ENCODE peak calls at places on chromosomes 6 and 20, in five cellular contexts. One of them, this sample, is unnamed.

GRCh38 chr6:90303037-90303436 is 6.4 kb upstream of the BACH2 start:
- DNase-seq in stomach: no peak
- DNase-seq in HepG2: no peak
- DNase-seq in K562: no peak
- DNase-seq in breast epithelium: no peak
- DNase-seq in this sample: no peak

GRCh38 chr20:32017711-32018251 is 7.5 kb downstream of the CCM2L start:
- DNase-seq in breast epithelium: peak
- DNase-seq in K562: peak
- DNase-seq in HepG2: peak
- DNase-seq in stomach: peak
- DNase-seq in this sample: no peak

GRCh38 chr20:38591484-38592410 is 9.9 kb upstream of the ARHGAP40 start:
- DNase-seq in stomach: no peak
- DNase-seq in breast epithelium: no peak
- DNase-seq in K562: no peak
- DNase-seq in HepG2: no peak
- DNase-seq in this sample: no peak

GRCh38 chr6:87887266-87887665 is 160.4 kb upstream of the SPACA1 start:
- DNase-seq in HepG2: no peak
- DNase-seq in stomach: no peak
- DNase-seq in K562: no peak
- DNase-seq in breast epithelium: no peak
- DNase-seq in this sample: no peak

GRCh38 chr20:21104921-21105320 is 1.2 kb downstream of the LINC00237 start:
- DNase-seq in K562: no peak
- DNase-seq in breast epithelium: no peak
- DNase-seq in HepG2: no peak
- DNase-seq in stomach: no peak
- DNase-seq in this sample: no peak

GRCh38 chr6:37607949-37608348 is 89.7 kb downstream of the MDGA1 start:
- DNase-seq in stomach: no peak
- DNase-seq in HepG2: peak
- DNase-seq in breast epithelium: no peak
- DNase-seq in K562: no peak
- DNase-seq in this sample: no peak

GRCh38 chr20:23546435-23547144 is 21.7 kb downstream of the CST9L start:
- DNase-seq in breast epithelium: no peak
- DNase-seq in stomach: no peak
- DNase-seq in K562: no peak
- DNase-seq in HepG2: no peak
- DNase-seq in this sample: peak

GRCh38 chr20:45343867-45344721 is 4.1 kb downstream of the SDC4 start:
- DNase-seq in breast epithelium: peak
- DNase-seq in stomach: peak
- DNase-seq in K562: peak
- DNase-seq in HepG2: peak
- DNase-seq in this sample: no peak

GRCh38 chr20:36259177-36259835 is 23.0 kb downstream of the AAR2 start:
- DNase-seq in HepG2: peak
- DNase-seq in K562: no peak
- DNase-seq in breast epithelium: no peak
- DNase-seq in stomach: no peak
- DNase-seq in this sample: no peak

GRCh38 chr20:14777571-14777970 is 440.2 kb upstream of the FLRT3 start:
- DNase-seq in breast epithelium: no peak
- DNase-seq in stomach: no peak
- DNase-seq in HepG2: no peak
- DNase-seq in K562: no peak
- DNase-seq in this sample: no peak

GRCh38 chr20:53723045-53723444 is 129.4 kb upstream of the ZNF217 start:
- DNase-seq in stomach: no peak
- DNase-seq in HepG2: no peak
- DNase-seq in breast epithelium: no peak
- DNase-seq in K562: no peak
- DNase-seq in this sample: no peak

GRCh38 chr6:73666393-73666792 is 12.6 kb upstream of the SLC17A5 start:
- DNase-seq in HepG2: no peak
- DNase-seq in K562: no peak
- DNase-seq in stomach: no peak
- DNase-seq in breast epithelium: no peak
- DNase-seq in this sample: no peak

GRCh38 chr6:76803038-76803580 is 660.2 kb downstream of the HTR1B start:
- DNase-seq in HepG2: no peak
- DNase-seq in breast epithelium: no peak
- DNase-seq in K562: no peak
- DNase-seq in stomach: no peak
- DNase-seq in this sample: no peak

GRCh38 chr20:35702051-35702823 is 3.0 kb downstream of the ROMO1 start:
- DNase-seq in breast epithelium: no peak
- DNase-seq in K562: no peak
- DNase-seq in HepG2: no peak
- DNase-seq in stomach: no peak
- DNase-seq in this sample: peak

GRCh38 chr6:13767121-13767794 is 47.1 kb downstream of the MCUR1 start:
- DNase-seq in K562: no peak
- DNase-seq in breast epithelium: no peak
- DNase-seq in stomach: no peak
- DNase-seq in HepG2: no peak
- DNase-seq in this sample: no peak

GRCh38 chr6:16337280-16337975 is 99.0 kb downstream of the GMPR start:
- DNase-seq in breast epithelium: peak
- DNase-seq in HepG2: no peak
- DNase-seq in stomach: peak
- DNase-seq in K562: no peak
- DNase-seq in this sample: no peak

GRCh38 chr6:159693128-159693893 is at the start of gene SOD2:
- DNase-seq in K562: peak
- DNase-seq in HepG2: peak
- DNase-seq in stomach: peak
- DNase-seq in breast epithelium: peak
- DNase-seq in this sample: peak

GRCh38 chr6:41984623-41985022 is 43.0 kb upstream of the CCND3 start:
- DNase-seq in HepG2: no peak
- DNase-seq in breast epithelium: no peak
- DNase-seq in K562: no peak
- DNase-seq in stomach: no peak
- DNase-seq in this sample: no peak

GRCh38 chr6:154399097-154399496 is 42.5 kb upstream of the IPCEF1 start:
- DNase-seq in breast epithelium: no peak
- DNase-seq in HepG2: no peak
- DNase-seq in K562: no peak
- DNase-seq in stomach: no peak
- DNase-seq in this sample: no peak

GRCh38 chr6:136524339-136524935 is 25.8 kb downstream of the MAP7 start:
- DNase-seq in HepG2: no peak
- DNase-seq in stomach: no peak
- DNase-seq in breast epithelium: no peak
- DNase-seq in K562: no peak
- DNase-seq in this sample: no peak

DNA sequence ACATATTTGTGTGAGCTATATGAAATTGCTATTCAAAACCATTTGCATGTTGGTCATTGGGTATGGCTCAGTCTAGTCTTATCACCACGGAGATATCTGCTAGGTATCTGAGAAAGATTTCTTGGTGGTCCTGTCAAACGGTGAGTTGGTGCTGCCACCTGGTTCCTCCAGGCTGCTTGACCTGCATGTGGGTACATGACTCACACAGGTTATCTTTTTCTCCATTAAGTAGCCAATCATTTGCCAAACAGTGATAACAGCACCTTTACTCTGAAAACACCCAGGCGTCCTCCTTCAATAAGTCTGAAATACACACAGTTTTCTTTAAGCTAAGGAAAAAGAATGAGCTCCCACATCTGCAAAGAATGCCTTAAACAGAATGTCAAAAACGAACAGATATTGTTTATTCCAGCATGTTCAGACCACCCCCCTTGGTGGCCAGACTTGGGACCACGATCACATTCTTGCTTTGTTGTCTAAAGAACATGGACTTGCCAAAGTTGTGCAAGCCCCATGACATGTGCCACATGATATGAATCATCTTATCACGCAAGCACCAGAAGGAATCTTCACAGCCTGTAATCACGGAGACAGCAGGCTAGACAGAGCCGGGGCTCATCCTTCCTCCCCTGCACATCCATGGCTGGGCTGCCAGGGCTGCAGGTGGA is 200.7 kb upstream of the THBS2 start:
- DNase-seq in breast epithelium: no peak
- DNase-seq in HepG2: peak
- DNase-seq in K562: peak
- DNase-seq in stomach: no peak
- DNase-seq in this sample: no peak
- TF ChIP-seq POLR2AphosphoS5 in breast epithelium: peak
- TF ChIP-seq POLR2AphosphoS5 in HepG2: no peak
- TF ChIP-seq POLR2AphosphoS5 in K562: peak
- TF ChIP-seq POLR2AphosphoS5 in stomach: no peak
- TF ChIP-seq POLR2AphosphoS5 in this sample: peak

DNA sequence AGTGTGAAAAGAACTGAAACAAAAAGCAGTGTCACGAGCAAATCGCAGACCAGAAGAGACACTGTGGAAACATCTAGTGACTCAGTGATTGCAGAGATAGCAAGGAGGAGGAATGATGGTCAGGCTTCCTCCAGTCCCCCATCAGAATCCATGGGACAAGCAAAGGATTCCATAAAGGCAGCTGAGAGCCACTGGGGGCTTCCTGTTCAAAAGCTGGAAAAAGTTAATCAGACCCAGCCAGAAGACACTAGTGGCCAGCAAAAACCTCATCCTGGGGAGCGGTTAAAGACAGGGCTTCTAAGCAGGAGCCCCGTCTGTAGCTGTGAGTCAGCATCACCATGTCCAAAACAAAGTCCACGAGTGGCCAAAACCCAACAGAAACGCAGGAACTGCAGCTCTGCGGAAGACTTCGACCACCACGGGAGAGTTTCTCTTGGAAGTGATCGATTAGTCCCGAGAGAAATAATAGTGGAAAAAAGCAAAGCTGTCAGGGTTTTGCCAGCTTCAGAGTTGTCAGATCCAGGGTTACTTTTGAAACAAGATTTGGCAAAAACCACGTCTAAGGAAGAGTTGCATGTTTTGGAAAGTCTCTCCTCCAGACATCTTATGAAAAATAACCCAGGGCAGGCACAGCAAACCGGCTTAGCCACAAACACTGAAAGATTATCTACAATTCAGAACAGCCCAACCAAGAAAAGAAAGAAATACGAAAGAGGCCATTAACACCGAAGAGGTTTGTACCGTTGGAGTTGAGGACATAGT is 51.0 kb downstream of the JAG1 start:
- DNase-seq in HepG2: no peak
- DNase-seq in stomach: no peak
- DNase-seq in K562: no peak
- DNase-seq in breast epithelium: no peak
- DNase-seq in this sample: no peak
- TF ChIP-seq CTCF in HepG2: no peak
- TF ChIP-seq CTCF in stomach: no peak
- TF ChIP-seq CTCF in K562: no peak
- TF ChIP-seq CTCF in breast epithelium: no peak
- TF ChIP-seq CTCF in this sample: no peak

DNA sequence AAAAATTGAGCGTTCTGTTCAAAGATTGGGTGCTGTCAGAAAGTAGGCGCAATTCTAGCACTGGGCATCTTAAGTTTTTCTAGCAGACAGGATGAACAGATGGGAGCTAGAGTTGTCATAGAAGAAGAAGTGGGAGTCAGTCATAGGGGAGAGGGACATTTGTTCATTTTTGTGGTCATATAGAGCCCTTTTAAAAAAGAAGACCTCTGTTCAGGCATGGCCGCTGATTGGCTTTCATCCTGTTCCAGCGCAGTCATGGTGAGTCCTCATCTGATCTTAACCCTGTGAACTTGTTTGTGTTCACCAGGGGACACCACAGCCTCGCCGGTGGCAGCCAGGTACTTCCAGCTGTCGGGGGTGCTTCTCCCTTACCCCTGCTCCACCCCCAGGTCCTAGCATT is 29.7 kb upstream of the PBOV1 start:
- DNase-seq in HepG2: no peak
- DNase-seq in stomach: no peak
- DNase-seq in breast epithelium: no peak
- DNase-seq in K562: no peak
- DNase-seq in this sample: no peak
- H3K4me3 ChIP-seq in HepG2: no peak
- H3K4me3 ChIP-seq in stomach: no peak
- H3K4me3 ChIP-seq in breast epithelium: no peak
- H3K4me3 ChIP-seq in K562: no peak
- H3K4me3 ChIP-seq in this sample: no peak

GRCh38 chr6:106527979-106528378 is 101.3 kb downstream of the RTN4IP1 start:
- DNase-seq in HepG2: no peak
- DNase-seq in K562: no peak
- DNase-seq in stomach: no peak
- DNase-seq in breast epithelium: no peak
- DNase-seq in this sample: no peak
- TF ChIP-seq POLR2AphosphoS5 in HepG2: no peak
- TF ChIP-seq POLR2AphosphoS5 in K562: no peak
- TF ChIP-seq POLR2AphosphoS5 in stomach: no peak
- TF ChIP-seq POLR2AphosphoS5 in breast epithelium: no peak
- TF ChIP-seq POLR2AphosphoS5 in this sample: no peak

GRCh38 chr6:144013486-144013909 is 5.4 kb upstream of the PLAGL1 start:
- DNase-seq in K562: peak
- DNase-seq in breast epithelium: peak
- DNase-seq in HepG2: peak
- DNase-seq in stomach: peak
- DNase-seq in this sample: no peak
- TF ChIP-seq CTCF in K562: peak
- TF ChIP-seq CTCF in breast epithelium: peak
- TF ChIP-seq CTCF in HepG2: peak
- TF ChIP-seq CTCF in stomach: peak
- TF ChIP-seq CTCF in this sample: peak

DNA sequence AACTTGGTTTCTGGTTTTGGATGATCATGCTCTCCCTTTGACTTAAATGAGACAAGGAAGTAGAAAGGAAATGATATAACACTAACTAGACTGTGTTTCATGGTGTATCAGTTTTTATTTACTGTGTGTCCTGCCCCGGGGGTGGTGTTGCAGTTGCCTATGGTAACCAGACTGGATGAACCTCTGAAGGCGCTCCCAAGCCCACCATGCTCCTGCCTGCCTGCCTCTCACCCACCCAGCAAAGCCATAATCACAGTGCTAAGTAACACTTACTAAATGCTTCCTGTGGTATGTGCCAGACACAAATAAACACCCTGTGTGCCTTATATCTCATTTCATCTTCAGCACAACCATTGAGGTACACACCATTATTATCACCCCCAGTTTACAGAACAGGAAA is 17.8 kb downstream of the GCM1 start:
- DNase-seq in K562: no peak
- DNase-seq in stomach: no peak
- DNase-seq in HepG2: no peak
- DNase-seq in breast epithelium: no peak
- DNase-seq in this sample: no peak
- H3K4me3 ChIP-seq in K562: no peak
- H3K4me3 ChIP-seq in stomach: no peak
- H3K4me3 ChIP-seq in HepG2: no peak
- H3K4me3 ChIP-seq in breast epithelium: no peak
- H3K4me3 ChIP-seq in this sample: no peak

This sample was measured in vagina.